ENCODE peak calls at places on chromosomes 4 and X, in ten cellular contexts. W is GM12891, N is transverse colon, V is sigmoid colon, Z is stomach, G is GM23338, L is suprapubic skin, P is breast epithelium, H is SK-N-SH, D is esophagus muscularis mucosa. S is an unnamed sample.

GRCh38 chr4:31084806-31085416 is 364.7 kb downstream of the PCDH7 start:
- DNase-seq in W (no peak), N (no peak), V (no peak), Z (no peak), G (no peak), L (no peak), P (no peak), H (no peak), D (no peak), S (peak)

GRCh38 chr4:141807073-141807472 is 170.7 kb downstream of the IL15 start:
- DNase-seq in W (no peak), N (no peak), V (no peak), Z (no peak), G (no peak), L (no peak), P (no peak), H (no peak), D (no peak), S (no peak)

GRCh38 chr4:143355540-143356217 is 19.0 kb downstream of the GAB1 start:
- DNase-seq in W (no peak), N (no peak), V (no peak), Z (no peak), G (peak), L (no peak), P (no peak), H (no peak), D (no peak), S (no peak)

GRCh38 chr4:22999419-22999818 is 306.7 kb downstream of the GBA3 start:
- DNase-seq in W (no peak), N (no peak), V (no peak), Z (no peak), G (peak), L (no peak), P (no peak), H (no peak), D (no peak), S (no peak)

GRCh38 chr4:33188733-33189132 is 2468.6 kb downstream of the PCDH7 start:
- DNase-seq in W (no peak), N (no peak), V (no peak), Z (no peak), G (no peak), L (no peak), P (no peak), H (no peak), D (no peak), S (no peak)

GRCh38 chr4:153131478-153132069 is 72.7 kb upstream of the TRIM2 start:
- DNase-seq in W (no peak), N (no peak), V (no peak), Z (no peak), G (peak), L (no peak), P (no peak), H (no peak), D (no peak), S (no peak)

GRCh38 chr4:34258176-34258575 is 1986.1 kb downstream of the ARAP2 start:
- DNase-seq in W (no peak), N (no peak), V (no peak), Z (no peak), G (no peak), L (no peak), P (no peak), H (no peak), D (no peak), S (no peak)

GRCh38 chr4:153594208-153594607 is 89.9 kb upstream of the TLR2 start:
- DNase-seq in W (no peak), N (no peak), V (no peak), Z (no peak), G (no peak), L (no peak), P (peak), H (no peak), D (no peak), S (no peak)

GRCh38 chr4:17762705-17763104 is 18.7 kb downstream of the FAM184B start:
- DNase-seq in W (no peak), N (no peak), V (no peak), Z (no peak), G (peak), L (no peak), P (no peak), H (no peak), D (no peak), S (no peak)

GRCh38 chr4:109801099-109801789 is 555 bp downstream of the CFI start:
- DNase-seq in W (no peak), N (no peak), V (no peak), Z (no peak), G (no peak), L (no peak), P (no peak), H (no peak), D (no peak), S (no peak)

DNA sequence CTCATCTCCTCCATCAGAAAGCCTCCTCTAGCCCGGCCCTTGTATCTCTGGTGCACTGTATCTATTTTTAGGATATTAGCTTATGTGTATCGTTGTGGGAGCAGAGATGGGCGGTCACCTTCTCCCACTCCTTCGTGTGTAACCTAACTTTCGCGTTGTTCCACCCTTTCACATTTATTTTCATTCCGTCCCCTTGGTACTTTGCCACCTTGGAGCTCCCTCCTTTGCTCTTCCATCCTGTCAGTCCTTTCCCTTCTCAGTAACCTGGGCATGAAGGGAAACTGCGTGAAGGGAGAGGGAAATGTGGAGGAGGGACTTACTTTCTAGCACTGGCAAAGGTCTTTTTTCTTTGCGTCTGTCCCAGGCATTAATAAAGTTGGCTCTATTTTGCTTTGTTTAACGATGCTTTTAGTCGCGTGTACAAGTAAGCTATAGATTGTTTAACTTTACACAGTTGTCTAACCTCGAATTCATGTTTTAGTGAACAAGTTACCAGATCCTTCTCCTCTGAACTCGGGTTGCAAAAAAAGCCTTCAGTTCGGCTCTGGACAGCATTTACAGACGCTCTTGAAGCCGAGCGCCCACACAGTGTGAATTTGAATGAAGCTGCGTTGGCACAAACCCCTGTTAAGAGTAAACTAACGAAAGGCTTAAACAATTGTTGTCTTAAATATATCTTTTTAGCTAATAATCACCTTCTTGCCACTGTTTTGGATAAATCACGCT is 3.9 kb downstream of the PCDH10 start:
- DNase-seq in W (no peak), N (no peak), V (no peak), Z (no peak), G (peak), L (no peak), P (no peak), H (no peak), D (no peak), S (no peak)
- TF ChIP-seq POLR2AphosphoS5 in W (no peak), N (no peak), V (no peak), Z (no peak), G (no peak), L (no peak), P (no peak), H (no peak), D (no peak), S (no peak)

DNA sequence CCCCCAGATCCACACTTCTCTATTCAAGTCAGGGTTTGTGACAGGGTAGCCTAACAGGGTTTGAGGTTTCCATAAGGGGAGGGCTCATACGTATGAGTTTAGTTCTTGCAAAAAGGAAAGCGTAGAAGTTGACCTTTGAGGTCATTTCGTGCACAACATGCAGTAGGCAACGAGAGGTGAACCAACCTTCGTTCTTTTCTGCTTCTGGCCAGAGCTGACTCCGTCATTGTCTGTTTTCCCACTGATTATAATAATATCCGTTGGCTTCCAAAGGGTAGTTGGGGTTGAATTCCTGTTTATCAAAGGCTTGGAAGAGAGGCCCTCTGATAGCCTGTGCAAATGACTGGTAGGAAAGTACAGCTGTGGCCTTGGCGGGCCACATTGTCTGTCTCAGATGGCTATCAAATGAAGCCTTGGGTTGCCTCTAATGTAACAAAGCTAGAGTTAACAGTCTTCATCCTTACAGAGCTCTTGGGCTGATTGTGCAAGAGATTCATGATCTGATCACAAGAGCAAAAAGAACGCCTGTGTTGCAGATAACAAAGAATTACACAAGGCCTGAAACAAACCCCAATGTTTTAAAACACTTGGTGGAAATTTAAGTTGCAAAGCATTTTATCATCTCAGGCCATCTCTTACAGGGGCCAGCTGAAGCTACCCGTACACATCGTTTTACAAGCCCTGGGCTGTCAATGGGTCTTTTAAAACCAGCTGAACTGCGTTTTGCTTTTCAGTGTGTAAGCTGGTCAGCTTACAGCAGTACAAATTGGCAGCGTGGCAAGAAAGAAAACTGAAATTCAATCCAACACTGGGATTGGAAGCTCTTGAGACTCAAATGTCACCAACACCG is 46.1 kb upstream of the FAM9C start:
- DNase-seq in W (no peak), N (no peak), V (no peak), Z (no peak), G (no peak), L (no peak), P (no peak), H (no peak), D (no peak), S (no peak)
- TF ChIP-seq POLR2AphosphoS5 in W (peak), N (no peak), V (no peak), Z (no peak), G (no peak), L (no peak), P (no peak), H (no peak), D (no peak), S (no peak)

GRCh38 chrX:130120746-130121504 is 10.6 kb upstream of the ELF4 start:
- DNase-seq in W (peak), N (peak), V (peak), Z (peak), G (peak), L (peak), P (peak), H (peak), D (no peak), S (peak)
- TF ChIP-seq POLR2AphosphoS5 in W (no peak), N (no peak), V (no peak), Z (no peak), G (no peak), L (no peak), P (no peak), H (no peak), D (peak), S (peak)

GRCh38 chrX:23907496-23908218 is at the start of the genes APOO and CXorf58:
- DNase-seq in W (peak), N (peak), V (peak), Z (peak), G (peak), L (peak), P (peak), H (peak), D (peak), S (peak)
- TF ChIP-seq POLR2AphosphoS5 in W (no peak), N (no peak), V (no peak), Z (no peak), G (peak), L (no peak), P (peak), H (peak), D (peak), S (peak)